ENCODE peak calls at places on chromosome 18, in nine cellular contexts. K is upper lobe of right lung; A is right atrium auricular region; W is CD8-positive, alpha-beta memory T cell; I is stomach; P is spleen; T is HCT116; Z is CD8-positive, alpha-beta T cell; N is A549. H is an unnamed sample. For H3K9me3 and H3K4me1, the result is how much of the 10 kb centered on the place peaks cover.

GRCh38 chr18:76657428-76657827 is 162.4 kb upstream of the ZNF516 start:
- DNase-seq in K (no peak), A (no peak), W (no peak), I (no peak), P (no peak), T (no peak), Z (no peak), N (no peak), H (no peak)

GRCh38 chr18:8657050-8657820 is 48.0 kb downstream of the RAB12 start:
- DNase-seq in K (no peak), A (no peak), W (no peak), I (no peak), P (no peak), T (no peak), Z (no peak), N (no peak), H (no peak)

GRCh38 chr18:22488554-22488953 is 70.8 kb upstream of the CTAGE1 start:
- DNase-seq in K (no peak), A (peak), W (no peak), I (no peak), P (no peak), T (no peak), Z (no peak), N (no peak), H (peak)

GRCh38 chr18:27411911-27412310 is 226.8 kb upstream of the CHST9 start:
- DNase-seq in K (no peak), A (no peak), W (no peak), I (no peak), P (no peak), T (no peak), Z (no peak), N (no peak), H (no peak)

GRCh38 chr18:25097119-25098114 is 254.5 kb downstream of the ZNF521 start:
- DNase-seq in K (no peak), A (no peak), W (no peak), I (no peak), P (no peak), T (no peak), Z (no peak), N (no peak), H (no peak)

GRCh38 chr18:37309059-37309458 is 256.5 kb downstream of the CELF4 start:
- DNase-seq in K (no peak), A (no peak), W (no peak), I (no peak), P (no peak), T (no peak), Z (no peak), N (no peak), H (no peak)

GRCh38 chr18:27673861-27674260 is 488.8 kb upstream of the CHST9 start:
- DNase-seq in K (no peak), A (no peak), W (no peak), I (no peak), P (no peak), T (no peak), Z (no peak), N (no peak), H (peak)

GRCh38 chr18:70289351-70290330 is 796 bp downstream of the SOCS6 start:
- DNase-seq in K (peak), A (no peak), W (no peak), I (peak), P (no peak), T (no peak), Z (no peak), N (no peak), H (peak)

GRCh38 chr18:67525328-67526110 is 9.0 kb upstream of the DSEL start:
- DNase-seq in K (no peak), A (peak), W (no peak), I (peak), P (no peak), T (no peak), Z (no peak), N (peak), H (peak)

GRCh38 chr18:8162797-8163196 is 446.4 kb upstream of the RAB12 start:
- DNase-seq in K (no peak), A (no peak), W (no peak), I (no peak), P (no peak), T (no peak), Z (no peak), N (no peak), H (peak)

GRCh38 chr18:74284501-74285004 is 7.2 kb downstream of the CYB5A start:
- DNase-seq in K (no peak), A (no peak), W (no peak), I (no peak), P (no peak), T (no peak), Z (no peak), N (no peak), H (peak)

GRCh38 chr18:7601249-7601620 is 34.1 kb downstream of the PTPRM start:
- DNase-seq in K (no peak), A (no peak), W (no peak), I (no peak), P (no peak), T (no peak), Z (no peak), N (no peak), H (no peak)

GRCh38 chr18:35777042-35777441 is 195.4 kb upstream of the RMP24 start:
- DNase-seq in K (no peak), A (no peak), W (no peak), I (no peak), P (no peak), T (peak), Z (no peak), N (peak), H (no peak)

GRCh38 chr18:76489081-76489480 is 6.0 kb downstream of the ZNF516 start:
- DNase-seq in K (no peak), A (no peak), W (no peak), I (no peak), P (no peak), T (no peak), Z (no peak), N (no peak), H (no peak)

GRCh38 chr18:54672846-54673475 is 81.9 kb downstream of the DYNAP start:
- DNase-seq in K (no peak), A (no peak), W (no peak), I (peak), P (no peak), T (no peak), Z (no peak), N (no peak), H (no peak)

GRCh38 chr18:79515944-79516351 is 120.2 kb downstream of the NFATC1 start:
- DNase-seq in K (peak), A (peak), W (no peak), I (no peak), P (peak), T (no peak), Z (no peak), N (no peak), H (no peak)

GRCh38 chr18:805755-806110 is 6.3 kb downstream of the YES1 start:
- DNase-seq in K (no peak), A (no peak), W (no peak), I (no peak), P (no peak), T (no peak), Z (no peak), N (no peak), H (no peak)

GRCh38 chr18:46718501-46719341 is 38.1 kb downstream of the ST8SIA5 start:
- DNase-seq in K (no peak), A (no peak), W (no peak), I (no peak), P (no peak), T (no peak), Z (no peak), N (no peak), H (no peak)

GRCh38 chr18:67241292-67241691 is 275.2 kb downstream of the DSEL start:
- DNase-seq in K (no peak), A (no peak), W (peak), I (no peak), P (no peak), T (no peak), Z (no peak), N (no peak), H (no peak)

GRCh38 chr18:8946046-8946838 is 156.3 kb upstream of the NDUFV2 start:
- DNase-seq in K (no peak), A (no peak), W (no peak), I (no peak), P (no peak), T (no peak), Z (no peak), N (no peak), H (no peak)

GRCh38 chr18:45336431-45336830 is 278.8 kb upstream of the SLC14A2 start:
- DNase-seq in K (no peak), A (no peak), W (no peak), I (no peak), P (no peak), T (no peak), Z (no peak), N (no peak), H (no peak)

GRCh38 chr18:76932026-76932819 is 109.9 kb downstream of the ZNF236 start:
- DNase-seq in K (no peak), A (peak), W (no peak), I (no peak), P (no peak), T (no peak), Z (no peak), N (no peak), H (peak)

GRCh38 chr18:24843123-24843522 is 382.7 kb downstream of the HRH4 start:
- DNase-seq in K (no peak), A (no peak), W (no peak), I (no peak), P (no peak), T (no peak), Z (no peak), N (no peak), H (no peak)

GRCh38 chr18:48293954-48294893 is 115.0 kb downstream of the ZBTB7C start:
- DNase-seq in K (peak), A (peak), W (no peak), I (no peak), P (peak), T (no peak), Z (no peak), N (no peak), H (peak)

GRCh38 chr18:58697131-58697530 is 25.9 kb downstream of the MALT1 start:
- DNase-seq in K (no peak), A (no peak), W (no peak), I (no peak), P (no peak), T (no peak), Z (no peak), N (no peak), H (no peak)
- H3K4me3 ChIP-seq in K (no peak), A (no peak), W (peak), I (no peak), P (no peak), T (no peak), Z (no peak), N (no peak), H (no peak)

GRCh38 chr18:43758734-43759133 is 481.4 kb upstream of the SYT4 start:
- DNase-seq in K (no peak), A (no peak), W (no peak), I (no peak), P (no peak), T (no peak), Z (no peak), N (no peak), H (no peak)
- H3K9me3 ChIP-seq in K (under half), A (under half), W (under half), I (under half), P (under half), T (under half), Z (under half), N (under half), H (under half)

DNA sequence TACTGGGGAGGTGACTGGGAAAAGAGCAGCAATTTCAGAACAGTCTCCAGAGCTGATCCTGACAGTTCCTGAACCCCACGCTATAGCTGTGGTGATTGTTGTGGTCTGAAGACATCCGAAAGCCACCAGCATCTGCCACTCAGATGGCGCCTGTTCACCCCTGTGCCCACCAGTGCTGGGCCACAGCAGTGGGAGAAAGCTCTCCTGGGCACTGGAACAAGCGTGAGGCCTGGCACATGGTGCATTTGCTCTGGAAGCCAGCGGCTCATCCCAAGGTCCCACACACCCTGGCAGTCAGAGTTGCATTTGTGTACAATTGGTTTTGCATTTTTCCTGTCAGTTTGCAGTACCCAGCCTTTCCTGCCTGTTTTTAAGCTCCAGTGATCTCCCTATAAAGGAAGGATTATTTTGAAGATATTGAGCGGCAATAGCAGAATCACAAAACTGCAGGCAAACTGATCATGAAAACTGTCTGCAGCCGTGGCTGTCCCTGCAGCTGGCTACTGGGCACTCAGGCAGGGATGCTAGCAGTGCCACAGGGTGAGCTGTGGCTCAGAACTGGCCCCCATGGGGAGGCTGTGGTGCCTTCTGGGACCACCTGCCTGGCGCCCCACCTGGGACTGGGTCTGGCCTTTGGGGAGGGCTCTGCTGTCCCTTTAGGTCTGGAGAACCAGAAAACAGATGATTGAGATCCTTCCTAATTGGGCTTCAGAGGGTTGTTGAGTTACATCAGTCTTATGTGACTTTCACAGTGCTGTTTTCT is 30.1 kb downstream of the IMPA2 start:
- DNase-seq in K (no peak), A (no peak), W (no peak), I (no peak), P (no peak), T (no peak), Z (no peak), N (no peak), H (no peak)
- H3K4me1 ChIP-seq in K (under half), A (under half), W (under half), I (half or more), P (under half), T (under half), Z (under half), N (under half), H (under half)

DNA sequence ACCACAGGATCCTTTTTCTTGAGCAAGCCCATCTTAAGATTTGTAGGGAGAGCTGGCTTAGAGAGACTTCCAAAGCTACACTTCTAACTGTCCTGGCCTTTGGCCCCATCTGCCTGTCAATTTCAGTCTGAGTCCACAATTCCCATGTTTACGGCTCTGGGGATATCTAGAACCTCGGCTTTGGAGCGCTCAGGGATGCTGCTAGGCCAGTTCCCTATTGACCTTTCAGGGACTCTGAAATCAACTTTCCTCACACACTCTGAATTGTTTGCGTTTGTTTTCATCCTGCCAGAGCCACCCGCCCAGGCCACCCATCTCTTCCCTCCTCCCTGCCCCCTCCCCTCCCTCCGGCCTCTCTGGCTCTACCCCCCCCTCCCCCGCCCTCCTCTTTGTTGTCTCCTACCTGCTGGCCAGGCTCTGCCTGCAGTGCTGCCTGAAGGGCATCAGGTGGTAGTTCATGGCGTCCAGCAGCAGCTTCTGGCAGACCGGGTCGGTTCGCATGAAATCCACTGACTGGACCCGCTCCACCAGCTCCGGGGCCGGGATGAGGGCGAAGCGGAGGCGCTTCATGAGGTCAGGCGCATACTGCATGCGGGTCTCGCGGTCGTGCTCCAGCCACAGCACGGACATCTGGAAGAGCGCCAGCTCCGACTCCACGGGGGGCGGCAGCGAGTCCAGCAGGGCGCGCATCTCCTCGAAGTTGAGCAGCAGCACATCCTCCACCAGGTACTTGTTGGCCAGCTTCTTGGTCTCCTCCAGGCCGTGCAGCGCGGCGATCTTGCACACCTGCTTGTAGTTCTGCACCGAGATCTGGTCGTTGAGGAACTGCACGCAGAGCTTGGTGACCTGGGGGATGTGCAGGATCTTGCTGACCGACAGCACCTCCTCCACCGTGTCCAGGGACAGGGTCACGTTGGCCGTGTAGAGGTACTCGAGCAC is 3.3 kb downstream of the KLHL14 start:
- DNase-seq in K (no peak), A (no peak), W (no peak), I (no peak), P (peak), T (no peak), Z (no peak), N (no peak), H (peak)
- H3K4me3 ChIP-seq in K (peak), A (no peak), W (no peak), I (peak), P (peak), T (no peak), Z (no peak), N (no peak), H (no peak)

GRCh38 chr18:62883937-62884735 is 168.8 kb downstream of the PHLPP1 start:
- DNase-seq in K (no peak), A (no peak), W (no peak), I (no peak), P (no peak), T (no peak), Z (no peak), N (no peak), H (no peak)

GRCh38 chr18:62880034-62880433 is 164.7 kb downstream of the PHLPP1 start:
- DNase-seq in K (no peak), A (no peak), W (no peak), I (no peak), P (no peak), T (no peak), Z (no peak), N (no peak), H (no peak)

GRCh38 chr18:62880673-62881364 is 165.5 kb downstream of the PHLPP1 start:
- DNase-seq in K (no peak), A (no peak), W (no peak), I (no peak), P (no peak), T (no peak), Z (no peak), N (no peak), H (no peak)

GRCh38 chr18:62878305-62878704 is 163.0 kb downstream of the PHLPP1 start:
- DNase-seq in K (no peak), A (no peak), W (no peak), I (no peak), P (no peak), T (no peak), Z (no peak), N (no peak), H (no peak)

GRCh38 chr18:62881509-62882016 is 166.2 kb downstream of the PHLPP1 start:
- DNase-seq in K (no peak), A (peak), W (no peak), I (no peak), P (no peak), T (peak), Z (no peak), N (peak), H (peak)
- H3K9me3 ChIP-seq in K (under half), A (under half), W (under half), I (under half), P (under half), T (under half), Z (under half), N (under half), H (under half)

GRCh38 chr18:49794740-49795139 is 18.6 kb downstream of the ACAA2 start:
- DNase-seq in K (no peak), A (no peak), W (no peak), I (no peak), P (no peak), T (no peak), Z (no peak), N (no peak), H (no peak)

GRCh38 chr18:49797995-49798394 is 15.3 kb downstream of the ACAA2 start:
- DNase-seq in K (no peak), A (no peak), W (no peak), I (no peak), P (no peak), T (no peak), Z (no peak), N (no peak), H (no peak)

DNA sequence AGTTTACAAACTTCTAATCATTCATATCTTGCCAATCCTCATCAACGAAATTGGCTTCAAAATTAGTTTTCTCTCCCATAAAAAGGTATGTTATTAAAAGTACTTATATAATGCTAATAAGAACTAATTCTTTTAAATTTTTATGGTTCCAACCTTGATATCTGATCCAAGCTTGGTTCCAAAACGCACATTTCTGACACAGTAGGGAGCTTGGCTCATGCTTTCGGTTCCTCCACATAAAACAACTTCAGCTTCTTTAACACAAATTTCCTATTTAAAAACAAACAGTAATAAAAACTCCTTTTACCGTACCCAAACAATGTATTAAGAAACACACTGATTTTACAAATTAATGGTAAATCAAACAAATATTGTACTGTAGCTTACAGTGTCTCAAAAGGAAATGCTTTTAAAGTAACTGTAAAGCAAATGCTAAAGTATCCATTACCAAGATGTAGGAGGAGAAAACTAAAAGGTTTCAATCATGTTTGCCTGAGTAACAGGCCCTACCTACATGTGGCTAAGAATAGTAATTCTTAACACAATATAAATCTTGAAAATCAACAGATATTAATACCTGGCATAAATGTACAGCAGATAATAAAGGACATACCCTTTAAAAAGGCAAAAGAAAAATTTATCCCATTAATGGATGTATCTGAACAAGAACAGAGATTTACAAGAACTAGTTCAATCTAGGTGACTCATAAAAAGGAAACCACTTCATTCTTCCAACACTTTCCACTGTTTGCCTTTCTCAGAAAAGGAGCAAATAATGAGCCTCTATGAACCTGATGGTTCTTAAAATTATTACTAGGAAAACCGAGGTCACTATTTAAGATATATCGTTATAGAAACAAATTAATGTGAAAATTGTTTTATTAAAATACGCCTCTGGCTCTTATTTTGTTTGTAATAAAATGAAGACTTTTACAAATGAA is 17.5 kb downstream of the ACAA2 start:
- DNase-seq in K (no peak), A (no peak), W (no peak), I (no peak), P (no peak), T (no peak), Z (no peak), N (no peak), H (no peak)
- H3K4me1 ChIP-seq in K (under half), A (under half), W (under half), I (under half), P (under half), T (under half), Z (under half), N (under half), H (under half)

H was measured in right cardiac atrium.